ENCODE peak calls at places on chromosomes 6 and 20, in eight cellular contexts. G is A673; H is heart right ventricle; I is astrocyte of the spinal cord; V is stimulated activated CD4-positive, alpha-beta T cell treated with anti-CD3 and anti-CD28 coated beads, Interleukin-2, amount 100 ng/mL, for 48 hours; Y is activated T-helper 1 cell treated with Interleukin-2 at 50 U/mL for 16 hours; K is activated CD4-positive, alpha-beta T cell treated with anti-CD3 and anti-CD28 coated beads, Interleukin-2, amount 50 U/mL, for 48 hours; B is WERI-Rb-1. J is an unnamed sample.

GRCh38 chr6:34110610-34111009 is 35.3 kb downstream of the GRM4 start:
- DNase-seq in G (no peak), H (no peak), I (no peak), V (no peak), Y (no peak), K (no peak), B (no peak), J (no peak)

GRCh38 chr6:108560463-108561308 is at the start of gene FOXO3:
- DNase-seq in G (peak; percentile 67), H (peak; percentile 90), I (peak; percentile 94), V (peak; percentile 36), Y (peak; percentile 57), K (peak; percentile 63), B (peak; percentile 88), J (peak; percentile 65)

GRCh38 chr6:34518669-34519365 is 37.3 kb downstream of the SPDEF start:
- DNase-seq in G (no peak), H (no peak), I (no peak), V (no peak), Y (no peak), K (no peak), B (no peak), J (no peak)

GRCh38 chr6:113496157-113496556 is 361.0 kb upstream of the MARCKS start:
- DNase-seq in G (peak; percentile 79), H (peak; percentile 29), I (peak; percentile 28), V (no peak), Y (no peak), K (no peak), B (no peak), J (no peak)

GRCh38 chr6:26329763-26330511 is 35.1 kb upstream of the BTN3A2 start:
- DNase-seq in G (peak; percentile 79), H (no peak), I (peak; percentile 63), V (peak; percentile 72), Y (no peak), K (peak; percentile 70), B (peak; percentile 78), J (no peak)

GRCh38 chr6:10995114-10995707 is 48.9 kb downstream of the ELOVL2 start:
- DNase-seq in G (no peak), H (no peak), I (no peak), V (no peak), Y (no peak), K (no peak), B (no peak), J (no peak)

GRCh38 chr20:57040924-57041323 is 225.5 kb downstream of the BMP7 start:
- DNase-seq in G (no peak), H (no peak), I (peak; percentile 26), V (no peak), Y (no peak), K (no peak), B (no peak), J (no peak)

GRCh38 chr6:53794073-53794719 is 609 bp upstream of the LRRC1 start:
- DNase-seq in G (peak; percentile 80), H (peak; percentile 51), I (peak; percentile 88), V (peak; percentile 31), Y (peak; percentile 39), K (peak; percentile 51), B (peak; percentile 73), J (no peak)

GRCh38 chr6:108760158-108761050 is 87.8 kb upstream of the ARMC2 start:
- DNase-seq in G (no peak), H (peak; percentile 2), I (peak; percentile 63), V (no peak), Y (no peak), K (no peak), B (no peak), J (no peak)

GRCh38 chr6:89073014-89073620 is 7.4 kb upstream of the PNRC1 start:
- DNase-seq in G (no peak), H (no peak), I (no peak), V (no peak), Y (no peak), K (no peak), B (no peak), J (no peak)

GRCh38 chr20:8150591-8150990 is 18.5 kb downstream of the PLCB1 start:
- DNase-seq in G (no peak), H (no peak), I (no peak), V (no peak), Y (no peak), K (no peak), B (no peak), J (no peak)

GRCh38 chr20:35702051-35702823 is 3.0 kb downstream of the ROMO1 start:
- DNase-seq in G (peak; percentile 27), H (no peak), I (peak; percentile 49), V (no peak), Y (no peak), K (no peak), B (no peak), J (no peak)

GRCh38 chr20:31678389-31679356 is 41.0 kb downstream of the COX4I2 start:
- DNase-seq in G (no peak), H (no peak), I (no peak), V (no peak), Y (no peak), K (no peak), B (peak; percentile 28), J (no peak)

GRCh38 chr6:53062369-53062639 is 2.9 kb upstream of the FBXO9 start:
- DNase-seq in G (no peak), H (no peak), I (no peak), V (no peak), Y (no peak), K (no peak), B (no peak), J (no peak)

J was measured in kidney epithelial cell.